ENCODE peak calls at places on chromosomes 4 and X, in nine cellular contexts. R is choroid plexus epithelial cell, Z is BJ, A is lower leg skin, O is adrenal gland, K is stomach, Q is GM06990, T is brain microvascular endothelial cell, U is A549. E is an unnamed sample.

GRCh38 chr4:136505020-136505419 is 1027.3 kb downstream of the PCDH18 start:
- DNase-seq in R (peak; percentile 53), T (no peak), A (no peak), K (no peak), O (no peak), Z (no peak), U (peak; percentile 38), Q (no peak), E (no peak)

GRCh38 chr4:159103406-159104131 is 690 bp downstream of the RAPGEF2 start:
- DNase-seq in Z (no peak), T (peak; percentile 18), O (peak; percentile 49), A (peak; percentile 92), K (peak; percentile 47), U (peak; percentile 15), Q (peak; percentile 53), R (peak; percentile 46), E (peak; percentile 29)

GRCh38 chrX:1623691-1624090 is 8.8 kb downstream of the ASMT start:
- DNase-seq in T (no peak), K (no peak), R (no peak), Q (no peak), U (no peak), Z (no peak), A (no peak), O (no peak), E (no peak)

GRCh38 chrX:16451331-16451730 is 198.6 kb upstream of the S100G start:
- DNase-seq in O (no peak), K (no peak), U (no peak), A (no peak), Z (no peak), T (no peak), Q (no peak), R (peak; percentile 8), E (no peak)

GRCh38 chrX:15606064-15606590 is 5.4 kb upstream of the ACE2 start:
- DNase-seq in K (no peak), T (no peak), U (no peak), R (no peak), O (no peak), A (no peak), Z (no peak), Q (no peak), E (no peak)

GRCh38 chr4:47017494-47017893 is 13.9 kb upstream of the GABRB1 start:
- DNase-seq in K (no peak), Z (no peak), U (no peak), T (peak; percentile 28), R (no peak), Q (no peak), O (no peak), A (no peak), E (no peak)

GRCh38 chrX:139762400-139763183 is 54.6 kb upstream of the MCF2 start:
- DNase-seq in K (peak; percentile 38), Q (no peak), R (peak; percentile 60), U (no peak), T (peak; percentile 11), Z (no peak), A (no peak), O (no peak), E (peak; percentile 22)

GRCh38 chrX:113512700-113513395 is 672.2 kb upstream of the AMOT start:
- DNase-seq in T (peak; percentile 13), K (no peak), A (no peak), Q (no peak), Z (no peak), U (peak; percentile 1), R (peak; percentile 54), O (no peak), E (peak; percentile 81)

GRCh38 chrX:68829594-68830485 is 1.0 kb downstream of the EFNB1 start:
- DNase-seq in U (peak; percentile 18), R (peak; percentile 47), T (no peak), K (no peak), O (peak; percentile 25), Z (no peak), Q (peak; percentile 24), A (peak; percentile 87), E (peak; percentile 35)

GRCh38 chrX:82748901-82749505 is 759.1 kb upstream of the POU3F4 start:
- DNase-seq in K (no peak), T (no peak), Q (no peak), R (no peak), U (no peak), A (no peak), O (no peak), Z (no peak), E (no peak)

GRCh38 chr4:11404431-11404830 is 24.3 kb downstream of the HS3ST1 start:
- DNase-seq in U (no peak), Q (no peak), A (no peak), T (no peak), K (no peak), O (no peak), Z (no peak), R (no peak), E (no peak)

GRCh38 chrX:149145845-149146285 is 359.2 kb downstream of the IDS start:
- DNase-seq in R (no peak), K (no peak), U (no peak), O (no peak), Q (no peak), Z (no peak), T (no peak), A (no peak), E (no peak)

GRCh38 chr4:123260429-123261052 is 136.1 kb upstream of the SPRY1 start:
- DNase-seq in K (no peak), T (no peak), O (no peak), Z (no peak), Q (no peak), U (no peak), A (no peak), R (no peak), E (no peak)

DNA sequence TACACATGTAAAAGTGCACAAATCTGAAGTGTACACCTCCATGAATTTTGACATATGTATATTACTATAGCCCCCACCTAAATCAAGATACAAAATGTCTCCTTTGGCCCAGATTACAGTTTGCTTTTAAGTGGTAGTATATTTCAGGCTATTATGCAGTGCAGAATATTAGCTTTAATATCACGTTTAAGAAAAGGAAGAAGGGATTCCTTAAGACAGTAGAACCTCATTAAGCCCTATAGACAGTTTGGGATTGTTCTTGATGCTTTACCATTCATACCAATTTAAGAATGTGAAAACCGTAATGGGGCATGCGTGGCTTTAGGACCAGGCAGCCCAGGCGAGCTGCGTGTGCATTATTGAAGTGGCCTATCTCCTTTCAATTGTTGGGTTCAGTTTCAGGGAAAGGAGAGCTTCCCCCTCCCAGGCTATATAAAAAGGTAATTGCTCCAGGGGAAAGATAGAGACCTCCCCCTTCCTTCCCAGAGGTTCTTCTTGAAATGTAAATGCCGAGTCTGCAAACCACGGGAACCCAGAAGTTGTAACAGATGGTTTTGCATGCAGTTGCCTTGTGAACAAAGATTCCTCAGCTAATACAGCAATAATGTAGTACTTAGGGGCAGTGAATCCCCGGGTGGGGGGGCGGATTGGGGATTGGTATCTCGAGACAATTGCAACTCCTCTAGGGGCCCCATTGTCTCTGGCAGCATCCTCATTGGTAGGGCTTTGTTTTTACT is 106.1 kb downstream of the UCHL1 start:
- DNase-seq in K (no peak), T (no peak), A (no peak), O (peak; percentile 29), R (no peak), U (no peak), Z (no peak), Q (no peak), E (peak; percentile 22)
- H3K4me3 ChIP-seq in K (no peak overlapping the region), T (no peak overlapping the region), A (no peak overlapping the region), O (no peak overlapping the region), R (no peak overlapping the region), U (peak overlapping the region; percentile 85), Z (peak overlapping the region; percentile 56), Q (no peak overlapping the region), E (no peak overlapping the region)

GRCh38 chr4:16887887-16888286 is 10.6 kb downstream of the LDB2 start:
- DNase-seq in Q (no peak), A (no peak), T (no peak), Z (no peak), K (no peak), O (no peak), R (no peak), U (peak; percentile 1), E (no peak)

GRCh38 chr4:16889945-16890344 is 8.5 kb downstream of the LDB2 start:
- DNase-seq in R (no peak), T (no peak), U (no peak), Z (no peak), O (no peak), Q (no peak), A (no peak), K (no peak), E (no peak)

GRCh38 chr4:16881151-16881884 is 17.1 kb downstream of the LDB2 start:
- DNase-seq in U (no peak), Z (no peak), K (no peak), T (no peak), R (no peak), Q (no peak), O (no peak), A (no peak), E (no peak)

GRCh38 chr4:16883816-16884215 is 14.6 kb downstream of the LDB2 start:
- DNase-seq in T (no peak), U (no peak), R (no peak), K (no peak), Q (no peak), Z (no peak), O (no peak), A (no peak), E (no peak)

GRCh38 chr4:16884673-16885460 is 13.6 kb downstream of the LDB2 start:
- DNase-seq in A (no peak), T (no peak), O (no peak), Q (no peak), Z (no peak), U (no peak), R (no peak), K (no peak), E (no peak)
- TF ChIP-seq CTCF in A (no peak), T (no peak), O (no peak), Q (no peak), Z (no peak), U (no peak), R (no peak), K (no peak), E (peak; percentile 5)

GRCh38 chrX:101079223-101079622 is 544 bp downstream of the TMEM35A start:
- DNase-seq in R (no peak), A (no peak), K (no peak), T (no peak), Q (no peak), Z (no peak), O (no peak), U (no peak), E (no peak)
- H3K4me3 ChIP-seq in R (peak overlapping the region; percentile 60), A (no peak overlapping the region), K (peak overlapping the region; percentile 42), T (peak overlapping the region; percentile 62), Q (no peak overlapping the region), Z (peak overlapping the region; percentile 41), O (no peak overlapping the region), U (no peak overlapping the region), E (peak overlapping the region; percentile 56)

DNA sequence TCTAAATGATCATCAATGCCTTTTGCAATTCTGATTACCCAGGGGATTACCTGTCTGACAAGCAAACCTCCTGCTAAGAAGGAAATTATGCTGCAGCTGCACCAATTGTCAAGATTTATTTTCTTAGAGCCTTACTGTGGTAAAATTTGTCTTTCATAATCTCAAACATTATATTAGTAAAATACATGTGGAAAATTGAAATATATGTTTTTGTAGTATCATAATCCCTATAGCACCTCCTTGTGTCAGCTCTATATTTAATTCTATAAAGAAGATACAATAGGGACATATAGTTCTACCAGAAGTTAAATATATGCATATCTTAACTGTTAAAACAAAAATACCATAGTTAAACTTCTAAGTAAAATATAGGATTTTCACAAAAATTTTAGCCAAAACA is 655.6 kb upstream of the PCDH10 start:
- DNase-seq in U (no peak), K (no peak), T (no peak), Z (no peak), A (no peak), O (no peak), R (peak; percentile 3), Q (no peak), E (no peak)
- TF ChIP-seq CTCF in U (no peak), K (no peak), T (no peak), Z (no peak), A (no peak), O (no peak), R (peak; percentile 24), Q (no peak), E (no peak)